ENCODE peak calls at places on chromosomes 16 and 17, in nine cellular contexts. N is H9; Y is Daoy; S is adipocyte; J is HEK293T; V is substantia nigra; X is esophagus muscularis mucosa; R is fibroblast of the conjunctiva; K is stimulated activated naive CD4-positive, alpha-beta T cell treated with Interleukin-2 at 50 U/mL for 16 hours. B is an unnamed sample.

GRCh38 chr16:56108724-56109123 is 82.6 kb upstream of the GNAO1 start:
- DNase-seq in N (no peak), Y (no peak), S (no peak), J (no peak), V (no peak), X (no peak), R (no peak), K (no peak), B (no peak)

GRCh38 chr17:27009087-27009486 is 284.8 kb upstream of the WSB1 start:
- DNase-seq in N (no peak), Y (no peak), S (no peak), J (no peak), V (no peak), X (no peak), R (no peak), K (no peak), B (no peak)

GRCh38 chr16:87178177-87178863 is 138.9 kb downstream of the C16orf95 start:
- DNase-seq in N (peak), Y (no peak), S (no peak), J (no peak), V (no peak), X (no peak), R (no peak), K (no peak), B (no peak)

GRCh38 chr17:39668141-39668924 is at the start of gene PNMT:
- DNase-seq in N (peak), Y (peak), S (peak), J (peak), V (peak), X (no peak), R (peak), K (peak), B (peak)

GRCh38 chr16:85465328-85466307 is 147.5 kb upstream of the GSE1 start:
- DNase-seq in N (no peak), Y (peak), S (peak), J (no peak), V (no peak), X (no peak), R (peak), K (no peak), B (no peak)

GRCh38 chr17:15436399-15437369 is 30.7 kb downstream of the CDRT4 start:
- DNase-seq in N (peak), Y (peak), S (peak), J (peak), V (peak), X (no peak), R (peak), K (no peak), B (no peak)

GRCh38 chr16:47037746-47038458 is 64.4 kb upstream of the DNAJA2 start:
- DNase-seq in N (peak), Y (peak), S (peak), J (peak), V (peak), X (peak), R (peak), K (peak), B (peak)

GRCh38 chr17:46770818-46771600 is 47.5 kb downstream of the WNT3 start:
- DNase-seq in N (peak), Y (peak), S (peak), J (peak), V (no peak), X (no peak), R (no peak), K (no peak), B (no peak)

GRCh38 chr17:49973271-49973615 is 4.3 kb downstream of the DLX4 start:
- DNase-seq in N (no peak), Y (no peak), S (no peak), J (no peak), V (no peak), X (no peak), R (no peak), K (no peak), B (no peak)

GRCh38 chr16:62940573-62940972 is 904.3 kb upstream of the CDH8 start:
- DNase-seq in N (no peak), Y (no peak), S (no peak), J (no peak), V (no peak), X (no peak), R (no peak), K (no peak), B (no peak)

GRCh38 chr17:40458001-40458791 is 14.9 kb downstream of the IGFBP4 start:
- DNase-seq in N (no peak), Y (no peak), S (peak), J (no peak), V (no peak), X (no peak), R (peak), K (no peak), B (no peak)

GRCh38 chr16:11354733-11355574 is 9.7 kb downstream of the RMI2 start:
- DNase-seq in N (no peak), Y (peak), S (peak), J (peak), V (no peak), X (no peak), R (peak), K (peak), B (peak)

B was measured in MM.1S.